ENCODE peak calls at places on chromosomes 1 and 21, in four cellular contexts. M is NCI-H1694, O is stomach, Q is mucosa of gallbladder. F is an unnamed sample.

GRCh38 chr1:87513270-87513669 is 184.6 kb downstream of the LMO4 start:
- DNase-seq in M (no peak), O (no peak), Q (no peak), F (no peak)

GRCh38 chr21:37658121-37658993 is 257.9 kb downstream of the KCNJ6 start:
- DNase-seq in M (no peak), O (no peak), Q (no peak), F (no peak)

GRCh38 chr1:32872189-32872898 is 1.6 kb upstream of the FNDC5 start:
- DNase-seq in M (peak; percentile 87), O (peak; percentile 74), Q (peak; percentile 65), F (peak; percentile 81)

GRCh38 chr21:37534431-37534830 is 167.9 kb downstream of the DYRK1A start:
- DNase-seq in M (no peak), O (no peak), Q (peak; percentile 6), F (no peak)

GRCh38 chr1:163652441-163652840 is 330.7 kb downstream of the NUF2 start:
- DNase-seq in M (no peak), O (no peak), Q (no peak), F (no peak)

GRCh38 chr1:204975568-204976235 is 67.3 kb upstream of the CNTN2 start:
- DNase-seq in M (peak; percentile 59), O (peak; percentile 57), Q (peak; percentile 55), F (peak; percentile 67)

GRCh38 chr1:207579436-207579799 is 65.5 kb upstream of the CR1L start:
- DNase-seq in M (peak; percentile 6), O (peak; percentile 36), Q (peak; percentile 40), F (peak; percentile 67)

GRCh38 chr1:220213381-220213983 is 58.8 kb downstream of the RAB3GAP2 start:
- DNase-seq in M (no peak), O (no peak), Q (no peak), F (no peak)

GRCh38 chr21:46226146-46226545 is 2.4 kb downstream of the LSS start:
- DNase-seq in M (no peak), O (no peak), Q (no peak), F (no peak)

GRCh38 chr1:225911207-225912130 is 12.6 kb downstream of the PYCR2 start:
- DNase-seq in M (no peak), O (peak; percentile 78), Q (peak; percentile 64), F (peak; percentile 78)

GRCh38 chr21:41933259-41934079 is 20.3 kb downstream of the C2CD2 start:
- DNase-seq in M (no peak), O (no peak), Q (no peak), F (no peak)

GRCh38 chr1:59568158-59568935 is 246.4 kb upstream of the HOOK1 start:
- DNase-seq in M (no peak), O (no peak), Q (no peak), F (no peak)

GRCh38 chr1:71666609-71667008 is 585.8 kb upstream of the ZRANB2 start:
- DNase-seq in M (no peak), O (no peak), Q (no peak), F (no peak)

GRCh38 chr21:26506951-26507350 is 66.1 kb downstream of the CYYR1 start:
- DNase-seq in M (peak; percentile 92), O (no peak), Q (no peak), F (no peak)

GRCh38 chr1:236064674-236065508 is at the start of gene NID1:
- DNase-seq in M (no peak), O (peak; percentile 69), Q (peak; percentile 76), F (peak; percentile 13)